ENCODE peak calls at places on chromosome 6, in six cellular contexts. E is GM13977; O is ELR; X is CD8-positive, alpha-beta T cell; V is T-helper 1 cell; R is EL. N is an unnamed sample.

GRCh38 chr6:140572129-140572528 is 1197.7 kb upstream of the CITED2 start:
- DNase-seq in E (no peak), O (peak), X (no peak), V (no peak), R (peak), N (no peak)

GRCh38 chr6:26044140-26045045 is 42.8 kb upstream of the HFE start:
- DNase-seq in E (no peak), O (peak), X (no peak), V (peak), R (no peak), N (peak)

GRCh38 chr6:44679906-44680698 is 292.6 kb downstream of the CDC5L start:
- DNase-seq in E (no peak), O (no peak), X (no peak), V (no peak), R (no peak), N (no peak)

GRCh38 chr6:79302341-79302740 is 67.9 kb upstream of the HMGN3 start:
- DNase-seq in E (no peak), O (no peak), X (no peak), V (no peak), R (no peak), N (no peak)

GRCh38 chr6:144745434-144745833 is 460.3 kb downstream of the UTRN start:
- DNase-seq in E (no peak), O (no peak), X (no peak), V (no peak), R (no peak), N (no peak)

GRCh38 chr6:132934496-132934895 is 120.1 kb downstream of the RPS12 start:
- DNase-seq in E (no peak), O (no peak), X (no peak), V (no peak), R (no peak), N (no peak)

GRCh38 chr6:90938116-90938515 is 351.2 kb upstream of the MAP3K7 start:
- DNase-seq in E (no peak), O (no peak), X (no peak), V (no peak), R (peak), N (no peak)

GRCh38 chr6:14658909-14659561 is 541.5 kb downstream of the CD83 start:
- DNase-seq in E (no peak), O (peak), X (no peak), V (no peak), R (peak), N (no peak)

GRCh38 chr6:135195522-135195921 is 14.4 kb downstream of the MYB start:
- DNase-seq in E (no peak), O (no peak), X (no peak), V (no peak), R (no peak), N (no peak)

GRCh38 chr6:15818044-15818443 is 155.2 kb upstream of the DTNBP1 start:
- DNase-seq in E (no peak), O (no peak), X (no peak), V (no peak), R (no peak), N (no peak)

GRCh38 chr6:28772480-28773381 is 151.1 kb downstream of the TRIM27 start:
- DNase-seq in E (no peak), O (no peak), X (no peak), V (no peak), R (no peak), N (no peak)

GRCh38 chr6:125787791-125788190 is 3.0 kb upstream of the NCOA7 start:
- DNase-seq in E (no peak), O (peak), X (no peak), V (no peak), R (no peak), N (no peak)

GRCh38 chr6:39553811-39554802 is 171.1 kb downstream of the KIF6 start:
- DNase-seq in E (no peak), O (no peak), X (no peak), V (no peak), R (no peak), N (no peak)

GRCh38 chr6:157893238-157893637 is 70.2 kb downstream of the SNX9 start:
- DNase-seq in E (no peak), O (no peak), X (no peak), V (peak), R (no peak), N (peak)

GRCh38 chr6:138328210-138328609 is 49.5 kb upstream of the SMIM28 start:
- DNase-seq in E (no peak), O (no peak), X (no peak), V (no peak), R (no peak), N (no peak)

GRCh38 chr6:48774276-48774675 is 663.3 kb upstream of the PTCHD4 start:
- DNase-seq in E (no peak), O (no peak), X (no peak), V (no peak), R (no peak), N (no peak)

GRCh38 chr6:33923857-33924514 is 120.2 kb upstream of the MLN start:
- DNase-seq in E (no peak), O (no peak), X (no peak), V (no peak), R (no peak), N (no peak)

GRCh38 chr6:67854098-67854497 is 781.0 kb upstream of the ADGRB3 start:
- DNase-seq in E (no peak), O (peak), X (no peak), V (no peak), R (no peak), N (no peak)

GRCh38 chr6:149079911-149080501 is 237.5 kb upstream of the TAB2 start:
- DNase-seq in E (no peak), O (peak), X (no peak), V (no peak), R (peak), N (no peak)

GRCh38 chr6:85405175-85405852 is 44.6 kb upstream of the NT5E start:
- DNase-seq in E (no peak), O (peak), X (no peak), V (no peak), R (no peak), N (no peak)

GRCh38 chr6:31822038-31822821 is 5.3 kb upstream of the HSPA1B start:
- DNase-seq in E (peak), O (peak), X (peak), V (peak), R (peak), N (peak)

GRCh38 chr6:52498538-52499017 is 78.3 kb downstream of the TRAM2 start:
- DNase-seq in E (peak), O (no peak), X (no peak), V (no peak), R (no peak), N (no peak)

GRCh38 chr6:7147051-7147671 is 39.4 kb downstream of the RREB1 start:
- DNase-seq in E (no peak), O (no peak), X (no peak), V (no peak), R (no peak), N (no peak)

GRCh38 chr6:165052561-165053500 is 256.6 kb downstream of the C6orf118 start:
- DNase-seq in E (no peak), O (no peak), X (no peak), V (no peak), R (no peak), N (no peak)